ENCODE peak calls at places on chromosomes 7 and 10, in four cellular contexts. E, Q, T and D are unnamed samples. For H3K4me1, the result is how much of the 10 kb centered on the place peaks cover.

GRCh38 chr10:11532329-11532728 is 79.1 kb downstream of the USP6NL start:
- DNase-seq in Q (no peak), T (no peak), E (no peak), D (no peak)

GRCh38 chr10:1368772-1369171 is 312.6 kb downstream of the WDR37 start:
- DNase-seq in Q (peak), E (peak), T (no peak), D (peak)

GRCh38 chr7:137304624-137305235 is 38.8 kb downstream of the PTN start:
- DNase-seq in Q (no peak), E (no peak), T (no peak), D (no peak)

GRCh38 chr10:77586719-77587423 is 50.7 kb downstream of the KCNMA1 start:
- DNase-seq in Q (peak), T (no peak), E (no peak), D (no peak)

GRCh38 chr10:112711366-112711765 is 238.7 kb upstream of the TCF7L2 start:
- DNase-seq in Q (no peak), T (no peak), E (no peak), D (no peak)

GRCh38 chr10:5640501-5640900 is 25.9 kb downstream of the ASB13 start:
- DNase-seq in E (no peak), Q (peak), T (no peak), D (no peak)

GRCh38 chr10:69883680-69884375 is 82.1 kb downstream of the COL13A1 start:
- DNase-seq in Q (no peak), T (no peak), E (no peak), D (no peak)

GRCh38 chr7:155490697-155491628 is 33.0 kb downstream of the EN2 start:
- DNase-seq in Q (peak), E (peak), T (no peak), D (no peak)

GRCh38 chr7:138941545-138941944 is 39.6 kb downstream of the KIAA1549 start:
- DNase-seq in E (no peak), T (no peak), Q (no peak), D (no peak)

GRCh38 chr10:122192142-122192541 is 79.0 kb upstream of the BTBD16 start:
- DNase-seq in E (no peak), Q (no peak), T (no peak), D (no peak)

GRCh38 chr10:4215963-4216575 is 431.1 kb upstream of the KLF6 start:
- DNase-seq in Q (no peak), E (no peak), T (no peak), D (no peak)

GRCh38 chr10:127813290-127813689 is 76.3 kb downstream of the FOXI2 start:
- DNase-seq in T (no peak), Q (no peak), E (no peak), D (no peak)

GRCh38 chr10:97764519-97764931 is 7.3 kb downstream of the SFRP5 start:
- DNase-seq in T (no peak), Q (no peak), E (no peak), D (peak)

GRCh38 chr10:101446071-101446470 is 92.1 kb downstream of the BTRC start:
- DNase-seq in T (no peak), Q (no peak), E (no peak), D (no peak)

GRCh38 chr7:34844936-34845665 is 187.1 kb downstream of the NPSR1 start:
- DNase-seq in T (no peak), Q (no peak), E (no peak), D (no peak)

GRCh38 chr7:47304727-47305719 is 276.9 kb downstream of the TNS3 start:
- DNase-seq in E (no peak), T (no peak), Q (no peak), D (no peak)

GRCh38 chr7:106139253-106140251 is 27.4 kb upstream of the SYPL1 start:
- DNase-seq in E (no peak), Q (peak), T (no peak), D (no peak)

GRCh38 chr7:4233621-4234497 is 448.2 kb upstream of the FOXK1 start:
- DNase-seq in E (no peak), T (no peak), Q (no peak), D (no peak)

GRCh38 chr10:18312385-18313145 is 172.3 kb downstream of the CACNB2 start:
- DNase-seq in T (no peak), Q (no peak), E (peak), D (peak)

GRCh38 chr7:155299539-155300202 is 2.0 kb downstream of the INSIG1 start:
- DNase-seq in E (no peak), Q (no peak), T (no peak), D (no peak)

GRCh38 chr7:141221007-141221612 is 147.2 kb downstream of the TMEM178B start:
- DNase-seq in Q (no peak), E (no peak), T (no peak), D (no peak)

GRCh38 chr10:133004991-133005390 is 62.6 kb upstream of the CFAP46 start:
- DNase-seq in Q (no peak), T (no peak), E (no peak), D (no peak)

GRCh38 chr10:133003195-133003594 is 60.8 kb upstream of the CFAP46 start:
- DNase-seq in T (no peak), E (no peak), Q (no peak), D (no peak)

GRCh38 chr10:133002685-133003084 is 60.3 kb upstream of the CFAP46 start:
- DNase-seq in Q (no peak), E (no peak), T (no peak), D (no peak)

GRCh38 chr10:133006202-133006601 is 63.8 kb upstream of the CFAP46 start:
- DNase-seq in E (no peak), Q (no peak), T (no peak), D (no peak)

DNA sequence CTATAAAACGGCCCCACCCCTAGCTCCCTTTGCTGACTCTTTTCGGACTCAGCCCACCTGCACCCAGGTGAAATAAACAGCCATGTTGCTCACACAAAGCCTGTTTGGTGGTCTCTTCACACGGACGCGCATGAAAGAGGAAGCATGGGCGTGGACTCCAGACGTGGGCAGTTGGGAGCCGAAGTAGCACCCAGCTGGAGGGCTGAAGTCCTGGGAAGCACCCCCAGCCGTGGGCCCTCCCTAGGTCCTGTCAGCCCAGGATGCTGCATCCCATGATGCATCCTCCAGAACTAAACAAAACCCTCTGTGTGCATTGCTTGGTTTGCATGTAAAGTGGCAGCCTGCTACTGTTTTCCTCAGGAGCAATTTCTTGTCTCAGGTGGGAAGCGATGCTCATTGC is 62.1 kb upstream of the CFAP46 start:
- DNase-seq in T (no peak), Q (no peak), E (no peak), D (no peak)
- H3K4me1 ChIP-seq in T (under half), Q (under half), E (under half), D (under half)

DNA sequence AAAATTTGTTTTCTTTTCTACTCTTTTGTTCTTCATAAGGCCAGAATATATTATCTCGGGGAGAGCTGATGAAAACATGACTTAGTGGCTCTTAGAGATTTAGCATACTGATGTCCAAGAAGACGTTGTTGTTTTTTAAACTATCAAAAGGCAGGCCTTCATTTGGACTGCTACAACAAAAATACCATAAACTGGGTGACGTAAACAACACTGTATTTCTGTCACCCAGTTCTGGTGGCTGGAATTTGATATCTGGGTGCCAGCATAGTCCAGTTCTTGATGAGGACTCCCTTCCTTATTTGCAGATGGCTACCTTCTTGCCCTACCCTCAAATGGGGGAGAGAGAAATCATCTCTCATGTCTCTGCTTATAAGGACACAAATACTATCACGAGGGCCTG is 25.3 kb downstream of the ACTA2 start:
- DNase-seq in Q (no peak), T (no peak), E (no peak), D (no peak)
- H3K27ac ChIP-seq in Q (peak), T (no peak), E (peak), D (no peak)

GRCh38 chr10:125396651-125397050 is 236.3 kb upstream of the CTBP2 start:
- DNase-seq in E (no peak), T (no peak), Q (no peak), D (no peak)
- H3K4me3 ChIP-seq in E (no peak), T (no peak), Q (no peak), D (no peak)

GRCh38 chr10:14701466-14701865 is 73.2 kb downstream of the FAM107B start:
- DNase-seq in T (no peak), E (no peak), Q (no peak), D (no peak)

GRCh38 chr10:14696763-14697321 is 77.9 kb downstream of the FAM107B start:
- DNase-seq in Q (no peak), T (no peak), E (no peak), D (no peak)

GRCh38 chr10:14698487-14699170 is 76.1 kb downstream of the FAM107B start:
- DNase-seq in Q (no peak), T (no peak), E (no peak), D (no peak)

GRCh38 chr10:14700551-14700950 is 74.1 kb downstream of the FAM107B start:
- DNase-seq in Q (no peak), E (no peak), T (no peak), D (no peak)

DNA sequence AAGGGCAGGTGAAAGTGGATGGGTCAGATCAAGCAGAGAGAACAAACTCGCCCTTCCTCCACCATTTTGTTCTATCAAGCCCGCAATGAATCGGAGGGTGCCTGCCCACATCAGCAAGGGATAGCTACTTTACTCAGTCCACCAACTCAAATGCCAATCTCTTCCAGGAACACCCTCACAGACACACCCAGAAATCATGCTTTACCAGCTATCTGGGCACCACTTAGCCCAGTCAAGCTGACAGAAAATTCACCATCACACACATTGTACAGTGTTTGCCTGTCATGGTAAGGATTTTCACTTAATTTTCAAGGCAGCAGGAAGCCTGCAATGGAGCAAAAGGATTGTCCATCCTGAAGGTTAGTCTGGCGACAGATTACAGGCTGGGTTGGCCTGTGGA is 75.2 kb downstream of the FAM107B start:
- DNase-seq in T (no peak), E (no peak), Q (no peak), D (no peak)
- H3K4me1 ChIP-seq in T (under half), E (under half), Q (under half), D (under half)

GRCh38 chr7:66258409-66258808 is 53.3 kb downstream of the TPST1 start:
- DNase-seq in Q (no peak), T (no peak), E (no peak), D (no peak)

GRCh38 chr7:66261941-66262340 is 56.8 kb downstream of the TPST1 start:
- DNase-seq in T (no peak), E (no peak), Q (no peak), D (no peak)

GRCh38 chr7:66255533-66256100 is 50.5 kb downstream of the TPST1 start:
- DNase-seq in Q (no peak), T (no peak), E (no peak), D (no peak)

GRCh38 chr7:66256281-66256680 is 51.1 kb downstream of the TPST1 start:
- DNase-seq in T (no peak), E (no peak), Q (no peak), D (no peak)

DNA sequence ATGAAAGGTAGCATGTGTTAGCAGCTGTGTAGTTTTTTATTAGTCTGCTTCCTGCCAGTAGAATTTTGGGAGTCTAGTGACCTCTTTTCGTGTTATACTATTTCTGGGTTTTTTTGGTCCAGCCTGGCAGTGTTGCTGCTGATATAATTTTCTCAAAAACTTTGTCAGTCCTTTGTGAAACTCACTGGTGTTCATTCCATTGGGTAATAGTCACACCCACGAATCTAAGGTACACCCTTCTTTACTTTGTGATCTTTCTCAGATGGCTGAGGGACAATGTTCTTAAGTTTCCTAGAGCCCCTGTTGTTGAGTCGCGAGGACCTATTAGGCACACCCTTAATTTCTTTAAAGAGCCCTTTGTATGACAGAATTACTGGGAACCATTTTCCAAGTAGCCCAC is 52.3 kb downstream of the TPST1 start:
- DNase-seq in T (no peak), Q (no peak), E (no peak), D (no peak)
- H3K27ac ChIP-seq in T (peak), Q (no peak), E (no peak), D (no peak)